ENCODE peak calls at places on chromosomes 11 and 22, in nine cellular contexts. One of them, this sample, is unnamed.

GRCh38 chr22:45263790-45264269 is 20.9 kb upstream of the UPK3A start:
- DNase-seq in kidney: peak; percentile 92
- DNase-seq in left ventricle myocardium inferior: peak; percentile 72
- DNase-seq in neural progenitor cell: peak; percentile 80
- DNase-seq in tibial artery: peak; percentile 86
- DNase-seq in CD8-positive, alpha-beta memory T cell: no peak
- DNase-seq in Peyer's patch: peak; percentile 54
- DNase-seq in astrocyte: peak; percentile 62
- DNase-seq in A549: peak; percentile 80
- DNase-seq in this sample: peak; percentile 37

GRCh38 chr22:21026783-21027692 is 5.3 kb downstream of the SLC7A4 start:
- DNase-seq in tibial artery: no peak
- DNase-seq in Peyer's patch: no peak
- DNase-seq in left ventricle myocardium inferior: peak; percentile 49
- DNase-seq in kidney: no peak
- DNase-seq in neural progenitor cell: no peak
- DNase-seq in CD8-positive, alpha-beta memory T cell: no peak
- DNase-seq in A549: no peak
- DNase-seq in astrocyte: peak; percentile 71
- DNase-seq in this sample: no peak

GRCh38 chr11:114787126-114787525 is 108.8 kb downstream of the NXPE2 start:
- DNase-seq in left ventricle myocardium inferior: no peak
- DNase-seq in kidney: no peak
- DNase-seq in Peyer's patch: no peak
- DNase-seq in neural progenitor cell: no peak
- DNase-seq in CD8-positive, alpha-beta memory T cell: no peak
- DNase-seq in A549: no peak
- DNase-seq in tibial artery: no peak
- DNase-seq in astrocyte: no peak
- DNase-seq in this sample: no peak

GRCh38 chr11:108565653-108566052 is 27.9 kb downstream of the EXPH5 start:
- DNase-seq in astrocyte: no peak
- DNase-seq in tibial artery: no peak
- DNase-seq in CD8-positive, alpha-beta memory T cell: no peak
- DNase-seq in neural progenitor cell: no peak
- DNase-seq in A549: no peak
- DNase-seq in Peyer's patch: no peak
- DNase-seq in left ventricle myocardium inferior: no peak
- DNase-seq in kidney: no peak
- DNase-seq in this sample: no peak

GRCh38 chr22:39219071-39220050 is 25.4 kb downstream of the PDGFB start:
- DNase-seq in kidney: peak; percentile 18
- DNase-seq in Peyer's patch: no peak
- DNase-seq in astrocyte: no peak
- DNase-seq in CD8-positive, alpha-beta memory T cell: no peak
- DNase-seq in tibial artery: peak; percentile 27
- DNase-seq in left ventricle myocardium inferior: no peak
- DNase-seq in A549: peak; percentile 24
- DNase-seq in neural progenitor cell: peak; percentile 44
- DNase-seq in this sample: no peak

GRCh38 chr11:36073411-36074203 is 129.7 kb downstream of the LDLRAD3 start:
- DNase-seq in A549: no peak
- DNase-seq in neural progenitor cell: peak; percentile 45
- DNase-seq in kidney: peak; percentile 80
- DNase-seq in Peyer's patch: no peak
- DNase-seq in tibial artery: no peak
- DNase-seq in left ventricle myocardium inferior: peak; percentile 43
- DNase-seq in CD8-positive, alpha-beta memory T cell: no peak
- DNase-seq in astrocyte: peak; percentile 42
- DNase-seq in this sample: no peak

GRCh38 chr11:113119074-113119473 is 157.9 kb downstream of the NCAM1 start:
- DNase-seq in neural progenitor cell: no peak
- DNase-seq in kidney: no peak
- DNase-seq in A549: no peak
- DNase-seq in tibial artery: no peak
- DNase-seq in left ventricle myocardium inferior: no peak
- DNase-seq in astrocyte: no peak
- DNase-seq in CD8-positive, alpha-beta memory T cell: no peak
- DNase-seq in Peyer's patch: no peak
- DNase-seq in this sample: no peak

GRCh38 chr22:30816413-30816812 is 121.7 kb downstream of the OSBP2 start:
- DNase-seq in Peyer's patch: no peak
- DNase-seq in astrocyte: no peak
- DNase-seq in neural progenitor cell: no peak
- DNase-seq in A549: no peak
- DNase-seq in kidney: no peak
- DNase-seq in tibial artery: no peak
- DNase-seq in left ventricle myocardium inferior: no peak
- DNase-seq in CD8-positive, alpha-beta memory T cell: no peak
- DNase-seq in this sample: no peak

GRCh38 chr11:134503596-134503995 is 91.6 kb upstream of the B3GAT1 start:
- DNase-seq in left ventricle myocardium inferior: no peak
- DNase-seq in tibial artery: peak; percentile 44
- DNase-seq in kidney: peak; percentile 53
- DNase-seq in A549: no peak
- DNase-seq in neural progenitor cell: no peak
- DNase-seq in Peyer's patch: no peak
- DNase-seq in astrocyte: no peak
- DNase-seq in CD8-positive, alpha-beta memory T cell: no peak
- DNase-seq in this sample: no peak

DNA sequence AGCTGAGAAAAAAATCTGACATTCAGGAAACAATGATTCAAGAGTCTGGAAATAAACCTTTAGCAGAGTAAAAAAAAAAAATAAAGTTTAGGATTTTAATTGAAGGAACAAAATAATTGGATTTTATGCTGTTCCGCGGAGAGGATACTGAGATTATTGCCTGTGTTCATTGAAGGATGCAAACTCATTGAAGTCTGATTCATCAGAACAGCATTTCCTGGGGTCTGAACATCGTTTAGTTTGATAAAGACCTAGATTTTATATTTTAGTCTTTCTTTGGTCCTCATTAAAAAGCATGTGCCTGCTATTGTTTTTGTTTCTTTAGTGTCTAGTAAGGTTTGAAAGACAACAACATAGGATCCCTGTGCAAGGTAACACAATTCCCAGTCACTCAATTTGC is 4.5 kb downstream of the TLCD5 start:
- DNase-seq in CD8-positive, alpha-beta memory T cell: no peak
- DNase-seq in A549: no peak
- DNase-seq in left ventricle myocardium inferior: no peak
- DNase-seq in Peyer's patch: no peak
- DNase-seq in astrocyte: peak; percentile 45
- DNase-seq in neural progenitor cell: no peak
- DNase-seq in tibial artery: no peak
- DNase-seq in kidney: no peak
- DNase-seq in this sample: no peak
- H3K4me1 ChIP-seq in CD8-positive, alpha-beta memory T cell: no peaks in the 10 kb centered on the region
- H3K4me1 ChIP-seq in A549: peaks cover 53% of the 10 kb centered on the region
- H3K4me1 ChIP-seq in left ventricle myocardium inferior: peaks cover 89% of the 10 kb centered on the region
- H3K4me1 ChIP-seq in Peyer's patch: no peaks in the 10 kb centered on the region
- H3K4me1 ChIP-seq in astrocyte: peaks cover 56% of the 10 kb centered on the region
- H3K4me1 ChIP-seq in neural progenitor cell: peaks cover 10% of the 10 kb centered on the region
- H3K4me1 ChIP-seq in tibial artery: no peaks in the 10 kb centered on the region
- H3K4me1 ChIP-seq in kidney: no peaks in the 10 kb centered on the region
- H3K4me1 ChIP-seq in this sample: peaks cover 13% of the 10 kb centered on the region

GRCh38 chr22:29028468-29028867 is 33.2 kb downstream of the C22orf31 start:
- DNase-seq in CD8-positive, alpha-beta memory T cell: no peak
- DNase-seq in kidney: no peak
- DNase-seq in Peyer's patch: no peak
- DNase-seq in left ventricle myocardium inferior: no peak
- DNase-seq in tibial artery: no peak
- DNase-seq in A549: no peak
- DNase-seq in astrocyte: no peak
- DNase-seq in neural progenitor cell: no peak
- DNase-seq in this sample: no peak

GRCh38 chr22:29029202-29030000 is 32.2 kb downstream of the C22orf31 start:
- DNase-seq in left ventricle myocardium inferior: no peak
- DNase-seq in tibial artery: no peak
- DNase-seq in Peyer's patch: no peak
- DNase-seq in kidney: no peak
- DNase-seq in astrocyte: no peak
- DNase-seq in A549: no peak
- DNase-seq in CD8-positive, alpha-beta memory T cell: no peak
- DNase-seq in neural progenitor cell: peak; percentile 36
- DNase-seq in this sample: no peak

GRCh38 chr22:29030016-29030617 is 31.5 kb downstream of the C22orf31 start:
- DNase-seq in kidney: no peak
- DNase-seq in A549: no peak
- DNase-seq in CD8-positive, alpha-beta memory T cell: no peak
- DNase-seq in neural progenitor cell: no peak
- DNase-seq in tibial artery: no peak
- DNase-seq in Peyer's patch: no peak
- DNase-seq in astrocyte: peak; percentile 81
- DNase-seq in left ventricle myocardium inferior: no peak
- DNase-seq in this sample: no peak

GRCh38 chr22:29023172-29023796 is 38.3 kb downstream of the C22orf31 start:
- DNase-seq in A549: no peak
- DNase-seq in kidney: no peak
- DNase-seq in tibial artery: no peak
- DNase-seq in CD8-positive, alpha-beta memory T cell: no peak
- DNase-seq in Peyer's patch: no peak
- DNase-seq in left ventricle myocardium inferior: no peak
- DNase-seq in neural progenitor cell: no peak
- DNase-seq in astrocyte: no peak
- DNase-seq in this sample: no peak

DNA sequence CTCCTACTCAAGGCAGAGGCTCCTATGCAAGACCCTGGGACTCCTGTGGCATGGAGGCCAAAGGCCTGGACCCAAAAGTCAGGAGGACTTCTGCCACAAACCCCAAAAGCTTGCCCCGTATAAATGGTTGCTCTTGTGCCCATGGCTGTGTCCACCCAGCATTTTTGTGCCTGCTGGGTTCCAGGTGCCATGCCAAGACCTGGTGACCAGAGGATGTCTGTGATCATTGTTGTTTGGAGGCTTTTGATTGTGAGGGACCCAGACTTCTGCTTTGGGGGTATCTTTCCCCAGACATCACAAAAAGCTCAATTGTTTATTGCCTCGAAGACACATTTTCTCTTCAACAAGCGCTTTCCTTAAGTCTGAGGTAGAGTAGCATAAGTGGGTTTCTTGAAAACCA is 35.1 kb downstream of the C22orf31 start:
- DNase-seq in A549: no peak
- DNase-seq in astrocyte: no peak
- DNase-seq in Peyer's patch: no peak
- DNase-seq in tibial artery: no peak
- DNase-seq in kidney: no peak
- DNase-seq in left ventricle myocardium inferior: no peak
- DNase-seq in CD8-positive, alpha-beta memory T cell: no peak
- DNase-seq in neural progenitor cell: no peak
- DNase-seq in this sample: no peak
- H3K4me1 ChIP-seq in A549: peaks cover 57% of the 10 kb centered on the region
- H3K4me1 ChIP-seq in astrocyte: peaks cover 10% of the 10 kb centered on the region
- H3K4me1 ChIP-seq in Peyer's patch: no peaks in the 10 kb centered on the region
- H3K4me1 ChIP-seq in tibial artery: no peaks in the 10 kb centered on the region
- H3K4me1 ChIP-seq in kidney: peaks cover 57% of the 10 kb centered on the region
- H3K4me1 ChIP-seq in left ventricle myocardium inferior: peaks cover 29% of the 10 kb centered on the region
- H3K4me1 ChIP-seq in CD8-positive, alpha-beta memory T cell: peaks cover 6% of the 10 kb centered on the region
- H3K4me1 ChIP-seq in neural progenitor cell: peaks cover 39% of the 10 kb centered on the region
- H3K4me1 ChIP-seq in this sample: no peaks in the 10 kb centered on the region

GRCh38 chr22:32847067-32847491 is 45.6 kb downstream of the TIMP3 start:
- DNase-seq in A549: no peak
- DNase-seq in neural progenitor cell: no peak
- DNase-seq in kidney: no peak
- DNase-seq in left ventricle myocardium inferior: peak; percentile 47
- DNase-seq in CD8-positive, alpha-beta memory T cell: no peak
- DNase-seq in tibial artery: peak; percentile 86
- DNase-seq in astrocyte: peak; percentile 50
- DNase-seq in Peyer's patch: no peak
- DNase-seq in this sample: no peak
- H3K4me1 ChIP-seq in A549: no peaks in the 10 kb centered on the region
- H3K4me1 ChIP-seq in neural progenitor cell: no peaks in the 10 kb centered on the region
- H3K4me1 ChIP-seq in kidney: peaks cover 29% of the 10 kb centered on the region
- H3K4me1 ChIP-seq in left ventricle myocardium inferior: peaks cover 100% of the 10 kb centered on the region
- H3K4me1 ChIP-seq in CD8-positive, alpha-beta memory T cell: no peaks in the 10 kb centered on the region
- H3K4me1 ChIP-seq in tibial artery: peaks cover 5% of the 10 kb centered on the region
- H3K4me1 ChIP-seq in astrocyte: peaks cover 7% of the 10 kb centered on the region
- H3K4me1 ChIP-seq in Peyer's patch: peaks cover 5% of the 10 kb centered on the region
- H3K4me1 ChIP-seq in this sample: no peaks in the 10 kb centered on the region

GRCh38 chr11:27205269-27205668 is 157.7 kb downstream of the CCDC34 start:
- DNase-seq in left ventricle myocardium inferior: no peak
- DNase-seq in Peyer's patch: no peak
- DNase-seq in kidney: no peak
- DNase-seq in A549: peak; percentile 85
- DNase-seq in CD8-positive, alpha-beta memory T cell: no peak
- DNase-seq in tibial artery: no peak
- DNase-seq in neural progenitor cell: no peak
- DNase-seq in astrocyte: no peak
- DNase-seq in this sample: no peak

GRCh38 chr11:27203077-27203476 is 159.9 kb downstream of the CCDC34 start:
- DNase-seq in A549: no peak
- DNase-seq in left ventricle myocardium inferior: no peak
- DNase-seq in astrocyte: no peak
- DNase-seq in CD8-positive, alpha-beta memory T cell: no peak
- DNase-seq in Peyer's patch: no peak
- DNase-seq in neural progenitor cell: no peak
- DNase-seq in kidney: no peak
- DNase-seq in tibial artery: no peak
- DNase-seq in this sample: no peak

GRCh38 chr11:27200779-27201453 is 160.3 kb downstream of the BBOX1 start:
- DNase-seq in astrocyte: no peak
- DNase-seq in CD8-positive, alpha-beta memory T cell: no peak
- DNase-seq in Peyer's patch: no peak
- DNase-seq in A549: no peak
- DNase-seq in neural progenitor cell: no peak
- DNase-seq in kidney: no peak
- DNase-seq in left ventricle myocardium inferior: no peak
- DNase-seq in tibial artery: no peak
- DNase-seq in this sample: no peak

GRCh38 chr11:27204527-27204926 is 158.5 kb downstream of the CCDC34 start:
- DNase-seq in Peyer's patch: no peak
- DNase-seq in CD8-positive, alpha-beta memory T cell: no peak
- DNase-seq in left ventricle myocardium inferior: no peak
- DNase-seq in astrocyte: no peak
- DNase-seq in tibial artery: no peak
- DNase-seq in neural progenitor cell: no peak
- DNase-seq in kidney: no peak
- DNase-seq in A549: peak; percentile 60
- DNase-seq in this sample: no peak

DNA sequence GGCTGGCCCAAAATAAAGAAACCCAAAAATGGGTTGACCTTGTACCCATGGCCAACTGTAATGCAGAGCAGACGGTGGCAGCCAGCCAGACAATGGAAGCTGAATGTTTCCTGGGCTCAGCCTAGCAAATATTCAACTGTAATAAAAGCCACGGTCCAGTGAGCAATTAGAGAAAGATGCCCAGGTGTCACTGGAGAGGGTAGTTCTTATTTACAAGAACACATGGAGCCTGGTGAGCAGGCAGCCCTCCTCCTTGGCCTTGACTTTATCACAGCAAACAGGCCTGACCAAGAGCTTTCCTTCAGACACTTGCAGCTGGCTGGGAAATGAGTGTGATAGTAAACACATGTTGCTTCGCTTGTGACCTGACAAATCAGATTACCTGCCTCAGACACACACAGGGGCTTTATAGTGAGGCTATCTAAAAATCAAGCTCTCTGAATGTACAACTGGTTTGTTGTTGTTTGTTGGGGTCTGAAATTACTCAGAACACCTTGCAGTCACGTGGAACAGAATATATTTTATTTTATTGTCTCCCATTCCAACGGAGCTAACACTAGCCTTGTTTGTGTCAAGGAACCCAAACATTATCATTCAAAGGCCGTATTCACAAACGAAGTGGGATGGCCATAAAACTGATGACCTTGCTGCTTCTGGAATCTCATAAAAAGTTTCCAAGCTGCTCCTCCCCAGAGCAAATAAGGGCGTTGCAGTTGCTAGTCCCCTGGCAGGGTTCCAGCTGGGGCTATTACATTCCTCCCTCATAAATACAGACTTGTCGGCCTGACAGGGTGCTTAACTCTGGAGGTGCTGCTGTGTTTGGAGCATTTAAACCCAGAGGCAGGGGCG is 161.1 kb downstream of the BBOX1 start:
- DNase-seq in Peyer's patch: peak; percentile 44
- DNase-seq in CD8-positive, alpha-beta memory T cell: no peak
- DNase-seq in kidney: peak; percentile 93
- DNase-seq in left ventricle myocardium inferior: peak; percentile 68
- DNase-seq in A549: peak; percentile 92
- DNase-seq in neural progenitor cell: no peak
- DNase-seq in tibial artery: no peak
- DNase-seq in astrocyte: peak; percentile 85
- DNase-seq in this sample: peak; percentile 98
- H3K4me1 ChIP-seq in Peyer's patch: peaks cover 8% of the 10 kb centered on the region
- H3K4me1 ChIP-seq in CD8-positive, alpha-beta memory T cell: no peaks in the 10 kb centered on the region
- H3K4me1 ChIP-seq in kidney: peaks cover 51% of the 10 kb centered on the region
- H3K4me1 ChIP-seq in left ventricle myocardium inferior: peaks cover 22% of the 10 kb centered on the region
- H3K4me1 ChIP-seq in A549: peaks cover 63% of the 10 kb centered on the region
- H3K4me1 ChIP-seq in neural progenitor cell: peaks cover 14% of the 10 kb centered on the region
- H3K4me1 ChIP-seq in tibial artery: no peaks in the 10 kb centered on the region
- H3K4me1 ChIP-seq in astrocyte: peaks cover 2% of the 10 kb centered on the region
- H3K4me1 ChIP-seq in this sample: peaks cover 53% of the 10 kb centered on the region

This sample was measured in HAP-1.